ENCODE peak calls at places on chromosomes 3 and 15, in ten cellular contexts. F, R, I, U, K, P, M, T, H and S are unnamed samples.

GRCh38 chr15:91949361-91949760 is 95.9 kb downstream of the SLCO3A1 start:
- DNase-seq in F (no peak), R (no peak), I (no peak), U (no peak), K (no peak), P (no peak), M (no peak), T (no peak), H (no peak), S (no peak)

GRCh38 chr15:51303462-51303861 is 34.9 kb downstream of the CYP19A1 start:
- DNase-seq in F (no peak), R (no peak), I (no peak), U (no peak), K (no peak), P (no peak), M (no peak), T (no peak), H (no peak), S (no peak)

GRCh38 chr15:88911766-88912118 is 1.4 kb downstream of the MFGE8 start:
- DNase-seq in F (peak), R (no peak), I (no peak), U (no peak), K (no peak), P (no peak), M (no peak), T (no peak), H (peak), S (no peak)

GRCh38 chr3:50164056-50164455 is 8.9 kb downstream of the SEMA3F start:
- DNase-seq in F (peak), R (peak), I (peak), U (peak), K (peak), P (peak), M (no peak), T (no peak), H (peak), S (peak)

GRCh38 chr15:74050127-74050526 is 32.2 kb downstream of the GOLGA6A start:
- DNase-seq in F (no peak), R (no peak), I (no peak), U (no peak), K (no peak), P (no peak), M (no peak), T (no peak), H (no peak), S (no peak)

GRCh38 chr15:70171224-70171886 is 73.6 kb upstream of the TLE3 start:
- DNase-seq in F (no peak), R (no peak), I (no peak), U (no peak), K (no peak), P (no peak), M (no peak), T (no peak), H (no peak), S (no peak)

GRCh38 chr15:31455499-31455898 is 128.9 kb downstream of the KLF13 start:
- DNase-seq in F (no peak), R (no peak), I (no peak), U (no peak), K (no peak), P (no peak), M (no peak), T (no peak), H (no peak), S (no peak)

GRCh38 chr15:78061963-78062427 is 15.5 kb downstream of the TBC1D2B start:
- DNase-seq in F (no peak), R (peak), I (no peak), U (no peak), K (no peak), P (no peak), M (no peak), T (no peak), H (no peak), S (no peak)

GRCh38 chr3:149009732-149010131 is 18.4 kb downstream of the GYG1 start:
- DNase-seq in F (no peak), R (no peak), I (no peak), U (no peak), K (no peak), P (no peak), M (no peak), T (no peak), H (no peak), S (no peak)

GRCh38 chr3:104040896-104041295 is 1325.8 kb upstream of the ALCAM start:
- DNase-seq in F (no peak), R (no peak), I (no peak), U (no peak), K (no peak), P (no peak), M (no peak), T (no peak), H (no peak), S (no peak)

GRCh38 chr3:98343647-98344507 is 9.8 kb upstream of the OR5K4 start:
- DNase-seq in F (no peak), R (peak), I (no peak), U (no peak), K (no peak), P (no peak), M (peak), T (no peak), H (peak), S (peak)

GRCh38 chr3:18216996-18217395 is 208.1 kb downstream of the SATB1 start:
- DNase-seq in F (no peak), R (no peak), I (no peak), U (no peak), K (no peak), P (no peak), M (no peak), T (no peak), H (no peak), S (no peak)

GRCh38 chr3:4680881-4681300 is 187.7 kb downstream of the ITPR1 start:
- DNase-seq in F (no peak), R (no peak), I (no peak), U (no peak), K (no peak), P (no peak), M (no peak), T (no peak), H (no peak), S (no peak)

GRCh38 chr15:40593588-40594428 is at the start of gene KNL1:
- DNase-seq in F (peak), R (peak), I (peak), U (peak), K (peak), P (peak), M (peak), T (peak), H (peak), S (peak)
- TF ChIP-seq POLR2A in F (no peak), R (peak), I (no peak), U (no peak), K (no peak), P (no peak), M (peak), T (no peak), H (no peak), S (peak)

GRCh38 chr15:56248276-56248675 is 4.6 kb upstream of the RFX7 start:
- DNase-seq in F (no peak), R (no peak), I (no peak), U (no peak), K (no peak), P (no peak), M (no peak), T (no peak), H (no peak), S (no peak)

GRCh38 chr15:56247266-56247665 is 3.6 kb upstream of the RFX7 start:
- DNase-seq in F (no peak), R (no peak), I (no peak), U (no peak), K (no peak), P (no peak), M (no peak), T (no peak), H (no peak), S (no peak)

GRCh38 chr15:56250626-56251025 is 6.9 kb upstream of the RFX7 start:
- DNase-seq in F (no peak), R (no peak), I (no peak), U (no peak), K (no peak), P (no peak), M (no peak), T (no peak), H (no peak), S (no peak)

GRCh38 chr15:56251315-56252091 is 7.8 kb upstream of the RFX7 start:
- DNase-seq in F (no peak), R (no peak), I (no peak), U (no peak), K (no peak), P (no peak), M (no peak), T (no peak), H (no peak), S (no peak)

GRCh38 chr15:56249080-56249479 is 5.4 kb upstream of the RFX7 start:
- DNase-seq in F (no peak), R (peak), I (no peak), U (peak), K (no peak), P (no peak), M (peak), T (no peak), H (peak), S (peak)
- H3K4me3 ChIP-seq in F (no peak), R (no peak), I (no peak), U (no peak), K (no peak), P (no peak), M (no peak), T (no peak), H (no peak), S (no peak)

GRCh38 chr3:169026543-169027181 is 636.9 kb downstream of the MECOM start:
- DNase-seq in F (no peak), R (peak), I (no peak), U (peak), K (no peak), P (no peak), M (peak), T (no peak), H (no peak), S (no peak)
- TF ChIP-seq POLR2A in F (no peak), R (peak), I (no peak), U (no peak), K (no peak), P (no peak), M (no peak), T (no peak), H (no peak), S (no peak)

GRCh38 chr3:53495518-53496501 is 1.4 kb downstream of the CACNA1D start:
- DNase-seq in F (no peak), R (no peak), I (no peak), U (no peak), K (peak), P (no peak), M (no peak), T (no peak), H (no peak), S (peak)

GRCh38 chr3:53493997-53494791 is at the start of gene CACNA1D:
- DNase-seq in F (no peak), R (no peak), I (no peak), U (peak), K (peak), P (peak), M (peak), T (peak), H (no peak), S (no peak)

GRCh38 chr3:53496984-53497383 is 2.6 kb downstream of the CACNA1D start:
- DNase-seq in F (no peak), R (no peak), I (no peak), U (no peak), K (no peak), P (no peak), M (no peak), T (no peak), H (no peak), S (no peak)

GRCh38 chr3:53493618-53493996 is 804 bp upstream of the CACNA1D start:
- DNase-seq in F (no peak), R (no peak), I (no peak), U (no peak), K (no peak), P (no peak), M (no peak), T (peak), H (no peak), S (no peak)

DNA sequence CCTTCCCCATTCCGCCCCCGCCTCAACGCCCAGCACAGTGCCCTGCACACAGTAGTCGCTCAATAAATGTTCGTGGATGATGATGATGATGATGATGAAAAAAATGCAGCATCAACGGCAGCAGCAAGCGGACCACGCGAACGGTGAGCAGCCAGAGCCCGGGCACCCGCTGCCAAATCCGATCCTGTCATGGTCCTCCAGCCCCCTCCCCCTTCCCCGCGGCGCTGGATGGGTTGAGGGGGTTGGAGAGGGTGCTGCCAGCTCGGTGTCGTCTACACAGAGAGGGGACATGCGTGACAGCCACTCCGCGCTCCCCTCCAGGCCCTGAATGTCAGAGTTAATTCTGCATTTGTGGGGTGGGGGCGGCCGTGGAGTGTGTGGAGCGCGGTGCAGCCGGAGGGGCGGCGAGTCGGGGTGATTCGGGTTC is 693 bp downstream of the CACNA1D start:
- DNase-seq in F (no peak), R (no peak), I (no peak), U (no peak), K (peak), P (no peak), M (no peak), T (no peak), H (no peak), S (no peak)
- H3K4me3 ChIP-seq in F (peak), R (no peak), I (peak), U (peak), K (peak), P (peak), M (peak), T (peak), H (peak), S (peak)

DNA sequence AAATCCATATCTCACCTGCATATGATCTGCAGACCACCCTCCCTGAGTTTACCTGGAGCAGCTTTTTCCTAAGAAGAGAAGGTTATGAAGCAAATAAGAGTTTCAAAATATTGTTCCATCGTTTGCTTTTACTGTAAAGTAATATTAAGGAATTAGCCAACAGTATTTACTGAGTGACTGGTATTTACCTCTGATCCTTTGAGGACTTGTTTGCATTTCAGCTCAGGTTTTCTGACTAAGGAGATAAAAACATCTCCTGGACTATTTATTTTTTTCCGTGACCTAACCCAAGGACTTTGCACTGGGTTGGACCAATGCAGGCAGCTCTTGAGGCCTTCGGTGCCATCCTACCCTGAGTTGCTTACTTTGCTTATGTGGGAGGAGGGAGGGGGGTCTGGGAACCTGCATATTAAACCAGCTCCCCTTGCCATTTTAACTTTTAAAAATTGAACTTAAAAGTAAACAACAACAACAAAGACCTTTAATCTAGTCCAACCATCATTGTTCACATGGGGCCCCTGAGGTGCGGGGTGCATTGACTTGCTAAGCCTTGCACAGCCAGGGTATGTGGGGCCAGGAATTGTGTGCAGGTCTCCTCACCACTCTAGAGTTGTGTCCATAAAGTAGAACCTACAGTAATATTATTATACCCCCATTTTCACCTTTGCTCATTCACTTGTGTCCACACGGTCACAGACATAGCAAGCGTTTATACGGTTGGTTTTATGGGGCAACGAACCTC is 39.3 kb downstream of the TRAK1 start:
- DNase-seq in F (no peak), R (no peak), I (no peak), U (no peak), K (no peak), P (no peak), M (no peak), T (no peak), H (peak), S (no peak)
- TF ChIP-seq POLR2A in F (no peak), R (no peak), I (no peak), U (no peak), K (no peak), P (no peak), M (no peak), T (no peak), H (no peak), S (no peak)

GRCh38 chr3:128498127-128498626 is 5.2 kb upstream of the GATA2 start:
- DNase-seq in F (no peak), R (peak), I (no peak), U (no peak), K (no peak), P (peak), M (no peak), T (no peak), H (no peak), S (no peak)
- H3K4me3 ChIP-seq in F (no peak), R (no peak), I (no peak), U (peak), K (peak), P (no peak), M (no peak), T (peak), H (peak), S (no peak)

GRCh38 chr15:75753145-75753544 is 40.5 kb upstream of the CSPG4 start:
- DNase-seq in F (no peak), R (no peak), I (no peak), U (no peak), K (no peak), P (no peak), M (no peak), T (no peak), H (no peak), S (no peak)

GRCh38 chr15:75763137-75763611 is 50.5 kb upstream of the CSPG4 start:
- DNase-seq in F (no peak), R (no peak), I (no peak), U (no peak), K (no peak), P (no peak), M (no peak), T (no peak), H (no peak), S (no peak)

GRCh38 chr15:75761446-75762356 is 49.1 kb upstream of the CSPG4 start:
- DNase-seq in F (no peak), R (no peak), I (no peak), U (no peak), K (no peak), P (no peak), M (no peak), T (no peak), H (no peak), S (no peak)

GRCh38 chr15:75760689-75761435 is 48.2 kb upstream of the CSPG4 start:
- DNase-seq in F (no peak), R (no peak), I (no peak), U (no peak), K (no peak), P (no peak), M (no peak), T (no peak), H (no peak), S (no peak)

GRCh38 chr15:75758071-75758872 is 45.6 kb upstream of the CSPG4 start:
- DNase-seq in F (peak), R (peak), I (peak), U (peak), K (peak), P (peak), M (peak), T (peak), H (peak), S (peak)
- TF ChIP-seq POLR2A in F (peak), R (no peak), I (peak), U (peak), K (peak), P (peak), M (peak), T (no peak), H (peak), S (peak)